ENCODE peak calls at places on chromosomes 12 and 14, in seven cellular contexts. B is PC-3; H is mesothelial cell of epicardium; Q is nephron progenitor cell; T is pancreas; S is endodermal cell; M is CD8-positive, alpha-beta T cell. A is an unnamed sample.
A peak's percentile ranks its signal among the peaks of the same experiment; 100 is the strongest.

GRCh38 chr14:54686219-54686870 is 119.4 kb downstream of the SAMD4A start:
- DNase-seq in H (no peak), Q (no peak), T (no peak), M (no peak), S (no peak), B (peak; percentile 92), A (no peak)

GRCh38 chr14:23409475-23409874 is 1.4 kb upstream of the MYH6 start:
- DNase-seq in T (no peak), H (no peak), M (no peak), S (no peak), Q (no peak), B (no peak), A (no peak)

GRCh38 chr14:100531591-100532121 is 55.6 kb downstream of the BEGAIN start:
- DNase-seq in T (no peak), M (no peak), Q (no peak), S (no peak), B (no peak), H (no peak), A (no peak)

GRCh38 chr14:76376878-76377523 is 1.1 kb downstream of the ESRRB start:
- DNase-seq in M (no peak), Q (peak; percentile 37), S (no peak), H (no peak), B (no peak), T (no peak), A (no peak)

GRCh38 chr12:34403706-34404376 is 381.5 kb downstream of the ALG10 start:
- DNase-seq in H (peak; percentile 5), T (peak; percentile 4), M (peak; percentile 1), Q (no peak), S (no peak), B (no peak), A (no peak)

GRCh38 chr14:74144789-74145188 is 60.0 kb downstream of the LIN52 start:
- DNase-seq in S (no peak), H (no peak), Q (no peak), M (no peak), B (no peak), T (no peak), A (no peak)

GRCh38 chr12:88750867-88751543 is 170.7 kb upstream of the KITLG start:
- DNase-seq in M (no peak), S (no peak), Q (no peak), T (no peak), H (no peak), B (no peak), A (no peak)

GRCh38 chr14:92400579-92401444 is 77.8 kb downstream of the SLC24A4 start:
- DNase-seq in S (no peak), Q (no peak), M (no peak), T (no peak), H (no peak), B (no peak), A (no peak)

GRCh38 chr12:33588082-33588712 is 148.6 kb upstream of the SYT10 start:
- DNase-seq in T (no peak), Q (no peak), B (peak; percentile 93), M (no peak), H (no peak), S (peak; percentile 61), A (no peak)

GRCh38 chr14:53696217-53696965 is 260.2 kb downstream of the BMP4 start:
- DNase-seq in H (no peak), S (no peak), Q (no peak), T (no peak), B (peak; percentile 55), M (no peak), A (no peak)

GRCh38 chr12:110741795-110742717 is 635 bp downstream of the PPP1CC start:
- DNase-seq in T (peak; percentile 40), Q (no peak), S (no peak), H (peak; percentile 57), B (peak; percentile 28), M (no peak), A (no peak)

GRCh38 chr14:84523746-84524145 is 1006.2 kb upstream of the FLRT2 start:
- DNase-seq in S (no peak), Q (no peak), M (no peak), T (no peak), H (no peak), B (no peak), A (no peak)

GRCh38 chr14:74429221-74429691 is 3.2 kb upstream of the SYNDIG1L start:
- DNase-seq in Q (no peak), S (peak; percentile 83), H (no peak), M (no peak), T (no peak), B (no peak), A (no peak)

GRCh38 chr12:112005419-112006395 is 7.3 kb downstream of the TMEM116 start:
- DNase-seq in S (peak; percentile 91), B (peak; percentile 47), H (no peak), T (no peak), M (no peak), Q (no peak), A (no peak)

GRCh38 chr14:67853748-67854147 is 34.2 kb downstream of the RAD51B start:
- DNase-seq in S (no peak), M (no peak), T (no peak), B (no peak), H (no peak), Q (no peak), A (no peak)

GRCh38 chr14:61394542-61394941 is 73.2 kb downstream of the PRKCH start:
- DNase-seq in H (no peak), T (no peak), S (no peak), B (no peak), Q (no peak), M (no peak), A (no peak)

GRCh38 chr14:75831455-75831854 is 150.3 kb downstream of the TGFB3 start:
- DNase-seq in Q (no peak), T (peak; percentile 88), H (peak; percentile 27), M (peak; percentile 53), B (peak; percentile 87), S (no peak), A (no peak)

GRCh38 chr12:52661668-52662067 is 9.7 kb upstream of the KRT2 start:
- DNase-seq in T (no peak), B (no peak), M (no peak), S (no peak), Q (no peak), H (no peak), A (no peak)

GRCh38 chr12:52660934-52661333 is 8.9 kb upstream of the KRT2 start:
- DNase-seq in H (no peak), M (no peak), B (no peak), Q (no peak), T (no peak), S (no peak), A (no peak)

GRCh38 chr12:52659395-52659794 is 7.4 kb upstream of the KRT2 start:
- DNase-seq in H (no peak), M (no peak), Q (no peak), S (peak; percentile 49), B (no peak), T (no peak), A (no peak)

GRCh38 chr12:52663420-52663819 is 11.4 kb upstream of the KRT2 start:
- DNase-seq in H (no peak), B (no peak), T (no peak), M (no peak), Q (no peak), S (no peak), A (no peak)

DNA sequence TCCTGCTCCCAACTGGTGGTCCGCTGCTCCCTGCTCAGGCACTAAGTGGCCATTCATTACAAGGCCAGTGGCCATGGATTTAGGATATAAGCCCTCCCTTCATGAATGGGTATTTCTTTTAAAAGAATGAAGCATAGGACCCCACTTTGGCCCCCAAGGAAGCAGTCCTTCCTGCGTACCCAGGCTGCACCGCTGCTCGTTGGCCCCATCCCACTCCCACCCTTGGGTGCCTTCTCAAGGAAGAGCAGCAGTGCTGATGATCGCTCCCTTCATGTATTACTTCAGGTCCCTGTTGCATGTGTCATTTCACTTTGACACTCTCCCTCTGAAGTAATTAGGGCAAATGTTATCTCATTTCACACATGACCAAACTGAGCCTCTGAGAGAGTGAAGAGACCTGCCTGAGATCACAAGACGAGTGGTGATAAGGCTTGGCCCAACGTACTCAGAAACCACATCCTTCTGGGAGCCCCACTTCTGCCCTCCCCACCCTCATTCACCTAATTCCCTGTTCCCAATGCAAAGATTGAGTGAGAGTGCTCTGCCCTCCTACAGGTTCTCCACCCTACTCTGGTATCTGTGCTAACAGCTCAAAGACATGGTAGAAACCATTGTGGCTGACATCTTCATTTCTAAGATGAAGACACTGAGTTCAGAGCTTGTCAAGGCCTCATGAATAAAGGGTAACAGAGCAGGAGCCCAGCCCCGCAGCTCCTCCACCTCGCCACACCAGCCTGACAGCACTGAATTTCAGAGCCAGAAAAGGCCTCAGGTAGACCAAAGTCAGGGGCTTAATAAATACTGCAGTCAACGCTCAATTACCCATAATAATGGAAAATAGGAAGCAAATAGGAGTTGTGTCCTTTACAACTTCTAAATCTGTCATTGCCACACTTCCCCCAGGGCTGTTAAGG is 10.3 kb upstream of the KRT2 start:
- DNase-seq in M (no peak), H (no peak), T (no peak), S (no peak), B (no peak), Q (no peak), A (no peak)
- TF ChIP-seq CTCF in M (no peak), H (no peak), T (no peak), S (no peak), B (no peak), Q (no peak), A (no peak)

GRCh38 chr12:117686210-117686609 is 282.6 kb downstream of the KSR2 start:
- DNase-seq in M (no peak), H (no peak), Q (no peak), S (no peak), T (no peak), B (no peak), A (no peak)
- TF ChIP-seq CTCF in M (no peak), H (no peak), Q (no peak), S (no peak), T (no peak), B (no peak), A (no peak)

GRCh38 chr12:65923228-65923627 is 98.9 kb downstream of the HMGA2 start:
- DNase-seq in T (no peak), S (no peak), H (no peak), M (no peak), Q (no peak), B (no peak), A (no peak)
- TF ChIP-seq CTCF in T (no peak), S (peak; percentile 59), H (no peak), M (no peak), Q (no peak), B (peak; percentile 37), A (no peak)

GRCh38 chr12:5654019-5654418 is 222.1 kb downstream of the NTF3 start:
- DNase-seq in H (no peak), S (no peak), M (no peak), B (no peak), T (no peak), Q (no peak), A (no peak)

GRCh38 chr12:5650804-5651461 is 219.0 kb downstream of the NTF3 start:
- DNase-seq in H (no peak), T (no peak), Q (no peak), M (no peak), B (no peak), S (no peak), A (no peak)

DNA sequence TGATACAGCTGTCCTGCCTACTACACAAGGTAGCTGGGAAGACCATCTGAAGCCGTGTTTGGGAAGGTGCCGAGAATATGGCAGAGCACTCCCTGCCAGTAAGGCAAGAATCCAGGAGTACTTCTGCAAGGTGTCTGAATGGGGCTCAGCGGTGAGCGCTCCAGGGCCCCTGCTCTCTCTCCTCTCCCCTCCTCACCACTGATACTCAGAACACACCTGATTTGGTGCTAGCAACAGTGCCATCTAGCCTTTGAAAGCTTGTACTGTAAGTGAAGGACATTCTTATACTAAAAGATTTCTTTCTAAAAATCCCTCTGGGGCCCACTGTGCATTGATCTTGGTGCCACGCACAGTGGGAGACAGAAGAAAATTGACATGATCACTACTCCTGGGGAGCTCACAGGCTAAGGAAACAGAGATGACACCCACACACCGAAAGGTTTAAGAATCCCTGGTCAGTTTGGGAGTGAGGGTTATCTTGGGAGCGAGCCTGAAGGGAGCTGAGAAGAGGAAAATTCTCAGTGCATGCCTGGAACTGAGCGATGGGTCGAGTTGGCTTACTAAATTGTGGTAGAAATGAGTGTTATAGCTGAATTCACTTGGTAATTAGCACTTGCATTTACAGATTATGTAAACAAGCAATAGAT is 216.9 kb downstream of the NTF3 start:
- DNase-seq in M (no peak), T (no peak), B (peak; percentile 29), S (peak; percentile 86), H (no peak), Q (peak; percentile 44), A (no peak)
- TF ChIP-seq CTCF in M (no peak), T (no peak), B (peak; percentile 43), S (peak; percentile 99), H (peak; percentile 58), Q (peak; percentile 70), A (peak; percentile 83)